ENCODE peak calls at places on chromosomes 6 and 20, in eight cellular contexts. L is activated naive CD4-positive, alpha-beta T cell treated with anti-CD3 and anti-CD28 coated beads for 36 hours; E is stimulated activated effector memory CD8-positive, alpha-beta T cell treated with anti-CD3 and anti-CD28 coated beads, Interleukin-12 subunit alpha, Interleukin-12 subunit beta, amount 100 ng/mL, for 72 hours; I is DMS153; C is T1000; R is choroid plexus epithelial cell; H is WTC11; U is A172. Y is an unnamed sample.

GRCh38 chr6:157925771-157926170 is 55.9 kb upstream of the SYNJ2 start:
- DNase-seq in I (no peak), R (no peak), L (no peak), E (no peak), C (no peak), U (no peak), H (no peak), Y (peak; percentile 28)

GRCh38 chr6:167648506-167649278 is 178.0 kb upstream of the AFDN start:
- DNase-seq in R (no peak), U (no peak), I (no peak), C (no peak), E (no peak), H (no peak), L (no peak), Y (no peak)

GRCh38 chr6:74068945-74069570 is 373.1 kb downstream of the CD109 start:
- DNase-seq in R (peak; percentile 71), U (no peak), C (no peak), I (no peak), E (no peak), L (no peak), H (no peak), Y (no peak)

GRCh38 chr6:32116674-32117073 is 7.5 kb upstream of the TNXB start:
- DNase-seq in U (no peak), R (peak; percentile 28), I (no peak), E (no peak), C (no peak), H (no peak), L (no peak), Y (peak; percentile 63)

GRCh38 chr6:74899416-74899815 is 306.4 kb downstream of the COL12A1 start:
- DNase-seq in U (peak; percentile 25), L (no peak), E (no peak), C (no peak), H (no peak), R (peak; percentile 77), I (no peak), Y (peak; percentile 50)

GRCh38 chr20:13105864-13106457 is 97.2 kb downstream of the SPTLC3 start:
- DNase-seq in H (no peak), I (no peak), R (peak; percentile 71), E (no peak), L (no peak), C (no peak), U (peak; percentile 41), Y (peak; percentile 69)

GRCh38 chr20:688809-689208 is 13.2 kb upstream of the SCRT2 start:
- DNase-seq in E (no peak), I (no peak), U (peak; percentile 41), L (no peak), R (peak; percentile 4), H (peak; percentile 46), C (no peak), Y (peak; percentile 72)

GRCh38 chr20:24502184-24502583 is 32.8 kb downstream of the SYNDIG1 start:
- DNase-seq in H (no peak), C (no peak), U (peak; percentile 94), E (no peak), I (no peak), R (peak; percentile 88), L (no peak), Y (no peak)

GRCh38 chr20:62596486-62596885 is 45.8 kb upstream of the SLCO4A1 start:
- DNase-seq in I (no peak), E (no peak), C (no peak), H (no peak), U (no peak), R (no peak), L (no peak), Y (no peak)

GRCh38 chr20:11553603-11554002 is 364.1 kb upstream of the BTBD3 start:
- DNase-seq in I (no peak), R (peak; percentile 51), U (peak; percentile 38), L (no peak), H (no peak), C (no peak), E (no peak), Y (no peak)

GRCh38 chr6:7974932-7975763 is 64.6 kb upstream of the TXNDC5 start:
- DNase-seq in I (no peak), E (no peak), H (no peak), C (peak; percentile 80), L (no peak), R (peak; percentile 90), U (peak; percentile 98), Y (no peak)

GRCh38 chr6:52642381-52642780 is 28.5 kb upstream of the TMEM14A start:
- DNase-seq in C (no peak), L (no peak), U (no peak), H (no peak), R (no peak), I (no peak), E (no peak), Y (no peak)

GRCh38 chr20:44033873-44034272 is 119.2 kb downstream of the TOX2 start:
- DNase-seq in I (no peak), C (no peak), U (no peak), L (no peak), E (no peak), H (no peak), R (no peak), Y (no peak)

GRCh38 chr6:72975346-72975745 is 249.9 kb downstream of the KHDC1L start:
- DNase-seq in L (no peak), U (no peak), H (no peak), C (no peak), I (no peak), E (no peak), R (no peak), Y (no peak)

GRCh38 chr6:29759457-29759856 is 36.2 kb downstream of the HLA-F start:
- DNase-seq in H (peak; percentile 54), C (no peak), L (no peak), R (no peak), E (no peak), U (no peak), I (peak; percentile 81), Y (peak; percentile 92)

GRCh38 chr20:64024141-64024990 is 11.6 kb upstream of the C20orf204 start:
- DNase-seq in R (no peak), L (no peak), E (no peak), H (no peak), I (no peak), U (no peak), C (no peak), Y (no peak)

GRCh38 chr20:45972500-45973183 is 639 bp upstream of the ZNF335 start:
- DNase-seq in U (peak; percentile 91), L (peak; percentile 93), R (no peak), C (no peak), E (no peak), I (no peak), H (no peak), Y (peak; percentile 96)

GRCh38 chr6:129853996-129854711 is 7.0 kb downstream of the TMEM244 start:
- DNase-seq in H (no peak), I (no peak), U (peak; percentile 89), L (no peak), C (no peak), R (peak; percentile 54), E (no peak), Y (no peak)

GRCh38 chr6:168025831-168026325 is 28.4 kb downstream of the KIF25 start:
- DNase-seq in U (no peak), I (no peak), E (no peak), R (no peak), H (no peak), L (no peak), C (no peak), Y (no peak)